ENCODE peak calls at places on chromosomes 1 and 21, in five cellular contexts. X is activated CD4-positive, alpha-beta T cell treated with anti-CD3 and anti-CD28 coated beads, Interleukin-2, amount 50 U/mL, for 4 hours; T is NCI-H345; U is endothelial cell; K is stimulated activated CD4-positive, alpha-beta T cell treated with anti-CD3 and anti-CD28 coated beads, TNF-alpha, amount 100 ng/mL, for 1 hour. C is an unnamed sample.

GRCh38 chr1:233268389-233269022 is 27.0 kb downstream of the PCNX2 start:
- DNase-seq in U (no peak), T (no peak), X (no peak), K (no peak), C (no peak)

GRCh38 chr1:151563376-151563775 is 23.3 kb downstream of the TUFT1 start:
- DNase-seq in X (no peak), U (no peak), T (no peak), K (no peak), C (no peak)

GRCh38 chr1:160722726-160723125 is 11.1 kb upstream of the CD48 start:
- DNase-seq in K (no peak), T (no peak), X (no peak), U (no peak), C (no peak)

GRCh38 chr21:42016364-42016985 is 6.3 kb upstream of the ZBTB21 start:
- DNase-seq in X (no peak), T (no peak), U (no peak), K (no peak), C (no peak)

GRCh38 chr1:236861560-236862230 is 66.6 kb downstream of the MTR start:
- DNase-seq in T (no peak), X (no peak), U (no peak), K (no peak), C (no peak)

GRCh38 chr1:22920026-22920733 is 52.5 kb downstream of the LACTBL1 start:
- DNase-seq in X (no peak), K (no peak), U (no peak), T (no peak), C (no peak)

GRCh38 chr1:1426961-1427934 is 6.2 kb upstream of the ANKRD65 start:
- DNase-seq in K (no peak), X (no peak), U (no peak), T (no peak), C (no peak)

GRCh38 chr1:91712981-91713841 is 172.7 kb downstream of the TGFBR3 start:
- DNase-seq in T (no peak), K (no peak), U (no peak), X (peak; percentile 19), C (no peak)

GRCh38 chr1:179025975-179026812 is 500 bp downstream of the FAM20B start:
- DNase-seq in U (peak; percentile 67), K (peak; percentile 60), T (peak; percentile 85), X (peak; percentile 62), C (peak; percentile 94)

GRCh38 chr1:15139654-15140350 is 13.7 kb upstream of the TMEM51 start:
- DNase-seq in K (no peak), U (peak; percentile 72), X (no peak), T (no peak), C (no peak)

GRCh38 chr1:115314765-115315164 is 23.3 kb downstream of the NGF start:
- DNase-seq in K (no peak), T (no peak), X (no peak), U (no peak), C (no peak)

GRCh38 chr1:192277635-192278034 is 39.2 kb upstream of the RGS21 start:
- DNase-seq in T (no peak), K (no peak), X (no peak), U (no peak), C (no peak)

GRCh38 chr1:14597343-14598006 is 1.0 kb upstream of the KAZN start:
- DNase-seq in T (no peak), U (no peak), K (no peak), X (no peak), C (peak; percentile 82)

GRCh38 chr1:177948336-177948972 is 21.4 kb downstream of the SEC16B start:
- DNase-seq in T (peak; percentile 76), U (peak; percentile 64), K (no peak), X (no peak), C (peak; percentile 70)

GRCh38 chr1:209877109-209877764 is 49.5 kb downstream of the UTP25 start:
- DNase-seq in X (no peak), T (no peak), U (no peak), K (no peak), C (no peak)

GRCh38 chr21:45849651-45850050 is 131.9 kb upstream of the COL6A1 start:
- DNase-seq in X (no peak), K (no peak), T (no peak), U (no peak), C (no peak)

GRCh38 chr1:114666954-114667353 is 2.9 kb downstream of the DENND2C start:
- DNase-seq in K (no peak), T (no peak), X (no peak), U (no peak), C (no peak)

GRCh38 chr1:111600886-111601386 is 18.7 kb upstream of the RAP1A start:
- DNase-seq in T (no peak), X (no peak), U (no peak), K (no peak), C (no peak)

GRCh38 chr1:79188371-79188770 is 181.8 kb upstream of the ADGRL4 start:
- DNase-seq in X (no peak), T (no peak), K (no peak), U (no peak), C (no peak)

GRCh38 chr1:24418898-24419628 is 3.5 kb downstream of the NIPAL3 start:
- DNase-seq in T (no peak), X (no peak), U (no peak), K (no peak), C (no peak)

GRCh38 chr1:180539103-180539502 is 19.7 kb upstream of the OVAAL start:
- DNase-seq in T (no peak), K (no peak), X (no peak), U (no peak), C (no peak)

GRCh38 chr21:37636152-37636860 is 269.7 kb downstream of the DYRK1A start:
- DNase-seq in T (no peak), K (no peak), X (no peak), U (no peak), C (no peak)

GRCh38 chr1:178094752-178095645 is 1.1 kb downstream of the RASAL2 start:
- DNase-seq in K (no peak), T (no peak), X (no peak), U (no peak), C (no peak)

GRCh38 chr1:214637722-214638473 is 34.9 kb downstream of the CENPF start:
- DNase-seq in X (no peak), K (no peak), T (no peak), U (peak; percentile 25), C (no peak)

GRCh38 chr1:119435061-119435460 is 20.1 kb downstream of the HSD3B2 start:
- DNase-seq in U (no peak), K (no peak), X (no peak), T (no peak), C (no peak)

GRCh38 chr1:87684786-87685185 is 356.1 kb downstream of the LMO4 start:
- DNase-seq in U (no peak), X (no peak), K (no peak), T (peak; percentile 30), C (peak; percentile 92)

GRCh38 chr1:91807921-91808620 is 77.9 kb downstream of the TGFBR3 start:
- DNase-seq in K (no peak), X (no peak), U (no peak), T (no peak), C (no peak)

GRCh38 chr21:21039624-21040023 is 41.4 kb downstream of the NCAM2 start:
- DNase-seq in X (no peak), K (no peak), T (no peak), U (no peak), C (peak; percentile 61)

GRCh38 chr1:18972531-18972930 is 16.1 kb upstream of the IFFO2 start:
- DNase-seq in K (no peak), U (no peak), X (no peak), T (no peak), C (no peak)

GRCh38 chr21:31034378-31034777 is 3.9 kb downstream of the KRTAP19-8 start:
- DNase-seq in X (no peak), T (no peak), K (no peak), U (no peak), C (no peak)

GRCh38 chr1:205936846-205937707 is 6.2 kb downstream of the SLC26A9 start:
- DNase-seq in K (no peak), T (no peak), U (no peak), X (no peak), C (no peak)